ENCODE peak calls at places on chromosomes 7 and 10, in eight cellular contexts. A is T-helper 2 cell, T is NCI-H446, C is mucosa of gallbladder, S is Calu3, H is non-pigmented ciliary epithelial cell, L is fibroblast of mammary gland, Y is GM13977. G is an unnamed sample.

GRCh38 chr7:149228831-149229471 is 10.5 kb upstream of the ZNF212 start:
- DNase-seq in A (no peak), T (no peak), C (no peak), S (no peak), H (no peak), L (peak), Y (no peak), G (no peak)

GRCh38 chr10:84310470-84310869 is 17.9 kb upstream of the CCSER2 start:
- DNase-seq in A (no peak), T (no peak), C (no peak), S (no peak), H (peak), L (peak), Y (no peak), G (no peak)

GRCh38 chr7:75943864-75944263 is 28.9 kb downstream of the POR start:
- DNase-seq in A (no peak), T (no peak), C (peak), S (peak), H (no peak), L (peak), Y (no peak), G (no peak)

GRCh38 chr7:54841772-54842707 is 83.0 kb upstream of the SEC61G start:
- DNase-seq in A (no peak), T (no peak), C (no peak), S (peak), H (peak), L (peak), Y (no peak), G (no peak)

GRCh38 chr7:85160223-85160622 is 26.6 kb downstream of the SEMA3D start:
- DNase-seq in A (no peak), T (no peak), C (no peak), S (no peak), H (no peak), L (peak), Y (no peak), G (peak)

GRCh38 chr7:55066938-55067337 is 48.1 kb downstream of the EGFR start:
- DNase-seq in A (no peak), T (no peak), C (no peak), S (no peak), H (no peak), L (no peak), Y (no peak), G (no peak)

GRCh38 chr10:52322323-52322722 is 8.2 kb downstream of the DKK1 start:
- DNase-seq in A (no peak), T (no peak), C (no peak), S (no peak), H (no peak), L (no peak), Y (no peak), G (no peak)

GRCh38 chr7:105776986-105777910 is 99.2 kb downstream of the ATXN7L1 start:
- DNase-seq in A (no peak), T (peak), C (no peak), S (no peak), H (no peak), L (peak), Y (no peak), G (no peak)

GRCh38 chr10:22803201-22803895 is 89.0 kb upstream of the PIP4K2A start:
- DNase-seq in A (no peak), T (no peak), C (no peak), S (no peak), H (peak), L (peak), Y (no peak), G (no peak)

GRCh38 chr10:30765611-30766010 is 136.1 kb upstream of the LYZL2 start:
- DNase-seq in A (no peak), T (no peak), C (no peak), S (no peak), H (no peak), L (peak), Y (no peak), G (no peak)

GRCh38 chr10:73810735-73811465 is 498 bp downstream of the NDST2 start:
- DNase-seq in A (peak), T (no peak), C (no peak), S (peak), H (no peak), L (peak), Y (peak), G (no peak)

GRCh38 chr7:47451851-47452205 is 130.1 kb downstream of the TNS3 start:
- DNase-seq in A (no peak), T (no peak), C (no peak), S (no peak), H (peak), L (peak), Y (no peak), G (no peak)

GRCh38 chr10:124005991-124006392 is 87.4 kb downstream of the CHST15 start:
- DNase-seq in A (no peak), T (no peak), C (no peak), S (no peak), H (no peak), L (peak), Y (no peak), G (no peak)

GRCh38 chr7:48875300-48875916 is 48.9 kb upstream of the CDC14C start:
- DNase-seq in A (no peak), T (no peak), C (peak), S (peak), H (peak), L (peak), Y (no peak), G (no peak)

GRCh38 chr7:100476903-100477870 is 1.8 kb downstream of the TSC22D4 start:
- DNase-seq in A (no peak), T (no peak), C (no peak), S (no peak), H (no peak), L (no peak), Y (no peak), G (no peak)

GRCh38 chr7:68622500-68622899 is 975.8 kb upstream of the AUTS2 start:
- DNase-seq in A (no peak), T (no peak), C (no peak), S (no peak), H (no peak), L (no peak), Y (no peak), G (no peak)

GRCh38 chr10:25933653-25934608 is at the start of gene MYO3A:
- DNase-seq in A (no peak), T (no peak), C (no peak), S (peak), H (no peak), L (no peak), Y (peak), G (peak)

GRCh38 chr7:50534690-50535290 is 30.4 kb downstream of the DDC start:
- DNase-seq in A (no peak), T (no peak), C (no peak), S (peak), H (peak), L (peak), Y (no peak), G (no peak)

GRCh38 chr10:100232101-100232500 is 2.7 kb upstream of the CHUK start:
- DNase-seq in A (no peak), T (no peak), C (no peak), S (no peak), H (no peak), L (peak), Y (no peak), G (no peak)

GRCh38 chr10:110176626-110177025 is 30.8 kb upstream of the MXI1 start:
- DNase-seq in A (no peak), T (no peak), C (no peak), S (no peak), H (no peak), L (no peak), Y (no peak), G (no peak)

GRCh38 chr10:124025638-124026336 is 67.6 kb downstream of the CHST15 start:
- DNase-seq in A (no peak), T (no peak), C (no peak), S (no peak), H (no peak), L (peak), Y (peak), G (peak)

GRCh38 chr7:24480501-24480900 is 92.8 kb upstream of the PALS2 start:
- DNase-seq in A (no peak), T (no peak), C (no peak), S (no peak), H (no peak), L (no peak), Y (no peak), G (no peak)

G was measured in GM20000.